ENCODE peak calls at places on chromosomes 2 and 18, in four cellular contexts. D, M, J and B are unnamed samples.

GRCh38 chr2:119749405-119750066 is 10.2 kb upstream of the PTPN4 start:
- DNase-seq in D (no peak), M (no peak), J (no peak), B (no peak)

GRCh38 chr2:28231110-28231621 is 161.5 kb upstream of the FOSL2 start:
- DNase-seq in D (no peak), M (no peak), J (no peak), B (no peak)

GRCh38 chr18:79897940-79898625 is 53.4 kb downstream of the SLC66A2 start:
- DNase-seq in D (no peak), M (no peak), J (no peak), B (no peak)

GRCh38 chr2:20457661-20458630 is 11.1 kb downstream of the RHOB start:
- DNase-seq in D (no peak), M (no peak), J (no peak), B (no peak)

GRCh38 chr2:241443486-241444223 is 64.7 kb downstream of the STK25 start:
- DNase-seq in D (peak), M (no peak), J (no peak), B (no peak)

GRCh38 chr2:54969295-54969939 is 80.8 kb downstream of the RTN4 start:
- DNase-seq in D (no peak), M (no peak), J (no peak), B (no peak)

GRCh38 chr2:217588266-217588665 is 414.5 kb downstream of the TNS1 start:
- DNase-seq in D (no peak), M (no peak), J (no peak), B (no peak)

GRCh38 chr2:41966920-41967319 is 80.9 kb upstream of the PKDCC start:
- DNase-seq in D (no peak), M (peak), J (no peak), B (no peak)

GRCh38 chr2:239846789-239847676 is 178.1 kb downstream of the NDUFA10 start:
- DNase-seq in D (no peak), M (no peak), J (no peak), B (no peak)

GRCh38 chr2:42913280-42913878 is 121.0 kb upstream of the HAAO start:
- DNase-seq in D (no peak), M (no peak), J (no peak), B (no peak)

GRCh38 chr2:18626256-18626668 is 36.9 kb upstream of the NT5C1B start:
- DNase-seq in D (no peak), M (no peak), J (no peak), B (no peak)

GRCh38 chr18:63788447-63789096 is 13.4 kb downstream of the SERPINB7 start:
- DNase-seq in D (no peak), M (peak), J (no peak), B (no peak)

GRCh38 chr18:76398899-76399612 is 96.0 kb downstream of the ZNF516 start:
- DNase-seq in D (peak), M (peak), J (peak), B (peak)

GRCh38 chr2:157176602-157177001 is 80.9 kb upstream of the GALNT5 start:
- DNase-seq in D (no peak), M (no peak), J (no peak), B (no peak)

GRCh38 chr2:72153026-72153791 is 5.5 kb upstream of the CYP26B1 start:
- DNase-seq in D (no peak), M (no peak), J (no peak), B (no peak)

GRCh38 chr2:228103379-228103778 is 78.1 kb downstream of the SPHKAP start:
- DNase-seq in D (no peak), M (no peak), J (no peak), B (no peak)

GRCh38 chr2:182824056-182824758 is 42.2 kb downstream of the FRZB start:
- DNase-seq in D (no peak), M (no peak), J (no peak), B (no peak)
- TF ChIP-seq RAD21 in D (no peak), M (no peak), J (no peak), B (no peak)

GRCh38 chr18:58992301-58993231 is 127.9 kb downstream of the ZNF532 start:
- DNase-seq in D (no peak), M (peak), J (no peak), B (no peak)

GRCh38 chr18:58989184-58989759 is 124.6 kb downstream of the ZNF532 start:
- DNase-seq in D (no peak), M (no peak), J (no peak), B (no peak)

GRCh38 chr18:58993260-58993659 is 128.6 kb downstream of the ZNF532 start:
- DNase-seq in D (no peak), M (peak), J (no peak), B (no peak)

GRCh38 chr18:58990720-58991119 is 126.0 kb downstream of the ZNF532 start:
- DNase-seq in D (no peak), M (no peak), J (no peak), B (no peak)

DNA sequence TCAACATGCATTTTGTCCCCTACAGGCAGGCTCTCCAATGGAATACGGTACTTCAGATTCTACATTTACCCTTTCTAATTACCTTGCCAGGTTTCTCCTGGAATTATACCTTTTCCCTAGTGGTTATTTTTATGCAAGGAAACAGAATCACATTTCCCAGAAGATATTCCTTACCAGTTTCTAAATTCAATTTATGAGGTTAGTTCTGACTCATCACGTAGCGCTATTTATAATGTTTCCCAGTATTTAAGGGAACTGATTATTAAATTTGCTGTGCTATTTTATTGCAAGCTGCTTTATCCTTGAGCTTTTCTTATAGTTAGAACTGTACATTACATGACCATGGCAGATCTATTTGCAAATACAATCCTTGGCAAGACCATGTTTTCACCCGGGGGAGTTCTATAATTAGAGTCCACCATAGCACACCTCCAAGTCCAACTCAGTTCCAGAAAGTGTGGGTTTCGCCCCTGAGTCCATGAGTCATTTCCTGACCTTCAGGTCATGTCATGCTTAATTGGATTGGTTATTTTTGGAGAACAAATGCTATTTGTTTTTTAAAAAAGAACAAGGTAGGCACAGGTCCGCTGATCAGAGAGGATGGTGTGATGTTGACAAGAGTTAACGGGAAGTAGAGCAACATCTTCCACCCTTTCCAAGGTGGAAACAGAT is 126.6 kb downstream of the ZNF532 start:
- DNase-seq in D (peak), M (no peak), J (no peak), B (no peak)
- TF ChIP-seq ESRRA in D (no peak), M (no peak), J (no peak), B (no peak)

GRCh38 chr2:14745288-14746076 is 113.0 kb downstream of the LRATD1 start:
- DNase-seq in D (no peak), M (no peak), J (no peak), B (no peak)
- TF ChIP-seq RAD21 in D (no peak), M (no peak), J (no peak), B (no peak)

DNA sequence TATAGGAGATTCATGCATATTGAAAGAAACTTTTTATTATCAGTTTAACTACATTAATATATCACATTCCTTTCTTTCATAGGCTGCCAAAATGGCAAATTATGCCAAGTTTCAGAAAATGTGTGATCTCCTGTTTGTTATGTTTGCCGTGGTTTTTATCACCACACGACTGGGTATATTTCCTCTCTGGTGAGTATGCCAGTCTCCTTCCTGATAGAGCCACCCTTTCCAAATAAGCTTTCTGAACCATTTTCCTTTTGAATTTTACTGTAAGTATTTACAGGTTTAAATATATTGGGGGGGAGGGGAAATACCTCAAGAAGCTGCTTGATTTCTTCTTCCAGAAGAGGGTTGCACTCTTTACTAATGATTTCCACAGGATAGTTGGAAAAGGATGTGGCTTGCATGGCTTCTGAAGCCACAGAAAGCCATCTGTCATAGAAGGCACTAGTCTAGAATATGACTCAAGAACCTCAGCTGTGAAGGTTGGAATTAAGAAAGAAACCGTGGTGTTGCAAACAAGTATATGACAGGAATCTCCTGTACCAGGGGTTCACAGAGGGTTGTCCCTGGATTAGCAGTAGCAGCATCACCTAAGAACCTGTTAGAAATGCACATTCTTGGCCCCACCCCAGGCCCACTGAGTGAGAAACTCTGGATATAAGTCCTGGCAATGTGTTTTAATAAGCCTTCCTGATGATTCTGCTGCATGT is 84.5 kb upstream of the NOSTRIN start:
- DNase-seq in D (no peak), M (no peak), J (no peak), B (no peak)
- TF ChIP-seq ESRRA in D (no peak), M (no peak), J (no peak), B (no peak)

GRCh38 chr2:137873860-137874259 is 90.4 kb upstream of the HNMT start:
- DNase-seq in D (no peak), M (no peak), J (no peak), B (peak)
- TF ChIP-seq RAD21 in D (no peak), M (no peak), J (no peak), B (no peak)

GRCh38 chr18:69969491-69969890 is 21.8 kb upstream of the CD226 start:
- DNase-seq in D (no peak), M (no peak), J (no peak), B (no peak)
- TF ChIP-seq ESRRA in D (no peak), M (no peak), J (no peak), B (no peak)